ENCODE peak calls at places on chromosomes 6 and 20, in four cellular contexts. J, Q, E and T are unnamed samples.

GRCh38 chr6:4291453-4292403 is 156.4 kb upstream of the ECI2 start:
- DNase-seq in E (peak; percentile 33), Q (no peak), J (no peak), T (peak; percentile 57)

GRCh38 chr6:157732416-157733161 is 90.5 kb upstream of the SNX9 start:
- DNase-seq in Q (no peak), E (no peak), J (no peak), T (no peak)

GRCh38 chr6:26031151-26031594 is 56.1 kb upstream of the HFE start:
- DNase-seq in J (no peak), E (no peak), Q (no peak), T (peak; percentile 28)

GRCh38 chr20:32914031-32914430 is 55.3 kb downstream of the EFCAB8 start:
- DNase-seq in E (no peak), Q (no peak), J (no peak), T (no peak)

GRCh38 chr6:43744931-43745727 is 24.9 kb upstream of the VEGFA start:
- DNase-seq in Q (no peak), E (no peak), J (no peak), T (no peak)

GRCh38 chr6:17429381-17430061 is 36.1 kb downstream of the CAP2 start:
- DNase-seq in Q (no peak), E (no peak), J (no peak), T (no peak)

GRCh38 chr6:85354761-85355618 is 94.9 kb upstream of the NT5E start:
- DNase-seq in Q (peak; percentile 80), J (peak; percentile 80), E (peak; percentile 81), T (no peak)

GRCh38 chr6:13538084-13538483 is 36.3 kb upstream of the SIRT5 start:
- DNase-seq in J (no peak), Q (no peak), E (peak; percentile 41), T (no peak)

GRCh38 chr6:35419431-35419830 is 32.7 kb upstream of the FANCE start:
- DNase-seq in E (peak; percentile 30), J (no peak), Q (no peak), T (no peak)

GRCh38 chr20:44738779-44739477 is 6.7 kb upstream of the KCNK15 start:
- DNase-seq in J (peak; percentile 60), E (peak; percentile 93), Q (peak; percentile 42), T (no peak)

GRCh38 chr6:36657942-36658544 is 20.5 kb upstream of the CDKN1A start:
- DNase-seq in Q (no peak), E (no peak), J (no peak), T (peak; percentile 90)

GRCh38 chr6:118594877-118595276 is 46.8 kb downstream of the PLN start:
- DNase-seq in J (no peak), Q (no peak), E (no peak), T (no peak)

GRCh38 chr6:42503894-42504293 is 52.2 kb upstream of the TRERF1 start:
- DNase-seq in J (no peak), Q (no peak), E (no peak), T (no peak)

GRCh38 chr20:60976913-60977312 is 275.1 kb upstream of the CDH4 start:
- DNase-seq in E (peak; percentile 7), Q (no peak), J (no peak), T (no peak)

GRCh38 chr6:74368746-74369145 is 672.7 kb downstream of the CD109 start:
- DNase-seq in Q (no peak), J (no peak), E (no peak), T (no peak)

GRCh38 chr6:158772851-158773371 is 46.3 kb downstream of the EZR start:
- DNase-seq in E (no peak), Q (peak; percentile 85), J (no peak), T (peak; percentile 69)

GRCh38 chr6:151143806-151144205 is 96.0 kb upstream of the AKAP12 start:
- DNase-seq in E (no peak), Q (no peak), J (no peak), T (no peak)

GRCh38 chr6:2817778-2818443 is 23.8 kb downstream of the SERPINB1 start:
- DNase-seq in Q (no peak), J (no peak), E (no peak), T (peak; percentile 82)

GRCh38 chr20:57996936-57997629 is 231.4 kb downstream of the ANKRD60 start:
- DNase-seq in J (no peak), Q (no peak), E (no peak), T (no peak)

GRCh38 chr20:57999465-58000111 is 228.9 kb downstream of the ANKRD60 start:
- DNase-seq in E (no peak), Q (peak; percentile 63), J (no peak), T (no peak)

GRCh38 chr20:57998276-57998675 is 230.2 kb downstream of the ANKRD60 start:
- DNase-seq in Q (no peak), E (peak; percentile 27), J (no peak), T (no peak)

GRCh38 chr20:58001381-58001780 is 227.1 kb downstream of the ANKRD60 start:
- DNase-seq in E (no peak), J (peak; percentile 39), Q (no peak), T (no peak)

GRCh38 chr20:57998981-57999464 is 229.4 kb downstream of the ANKRD60 start:
- DNase-seq in E (peak; percentile 21), J (no peak), Q (no peak), T (no peak)
- H3K27ac ChIP-seq in E (no peak overlapping the region), J (peak overlapping the region; percentile 48), Q (peak overlapping the region; percentile 71), T (no peak overlapping the region)

GRCh38 chr20:34954905-34955231 is 738 bp downstream of the GSS start:
- DNase-seq in E (peak; percentile 42), Q (peak; percentile 37), J (peak; percentile 27), T (no peak)

GRCh38 chr20:34955232-34956040 is at the start of the genes GSS and MYH7B:
- DNase-seq in Q (peak; percentile 99), J (peak; percentile 99), E (peak; percentile 99), T (peak; percentile 94)

GRCh38 chr20:34953960-34954359 is 1.6 kb downstream of the GSS start:
- DNase-seq in Q (no peak), J (no peak), E (no peak), T (no peak)

GRCh38 chr20:34956041-34956458 is 382 bp downstream of the MYH7B start:
- DNase-seq in J (no peak), E (no peak), Q (no peak), T (no peak)

GRCh38 chr20:34956751-34957472 is 1.2 kb downstream of the MYH7B start:
- DNase-seq in Q (no peak), J (no peak), E (no peak), T (no peak)
- H3K4me1 ChIP-seq in Q (peaks cover 17% of the 10 kb centered on the region), J (no peaks in the 10 kb centered on the region), E (peaks cover 31% of the 10 kb centered on the region), T (peaks cover 4% of the 10 kb centered on the region)

GRCh38 chr6:11085758-11086435 is 7.7 kb upstream of the SMIM13 start:
- DNase-seq in E (no peak), Q (no peak), J (no peak), T (no peak)
- TF ChIP-seq CTCF in E (no peak), Q (no peak), J (no peak), T (no peak)

GRCh38 chr6:127464881-127465459 is 5.8 kb upstream of the KIAA0408 start:
- DNase-seq in Q (peak; percentile 68), E (peak; percentile 89), J (peak; percentile 70), T (peak; percentile 39)

GRCh38 chr6:127462391-127462790 is 3.2 kb upstream of the KIAA0408 start:
- DNase-seq in J (no peak), Q (no peak), E (peak; percentile 55), T (no peak)

GRCh38 chr6:127464161-127464880 is 5.1 kb upstream of the KIAA0408 start:
- DNase-seq in J (peak; percentile 31), Q (no peak), E (no peak), T (no peak)

GRCh38 chr6:127460465-127460864 is 1.3 kb upstream of the KIAA0408 start:
- DNase-seq in Q (no peak), J (no peak), E (no peak), T (no peak)

DNA sequence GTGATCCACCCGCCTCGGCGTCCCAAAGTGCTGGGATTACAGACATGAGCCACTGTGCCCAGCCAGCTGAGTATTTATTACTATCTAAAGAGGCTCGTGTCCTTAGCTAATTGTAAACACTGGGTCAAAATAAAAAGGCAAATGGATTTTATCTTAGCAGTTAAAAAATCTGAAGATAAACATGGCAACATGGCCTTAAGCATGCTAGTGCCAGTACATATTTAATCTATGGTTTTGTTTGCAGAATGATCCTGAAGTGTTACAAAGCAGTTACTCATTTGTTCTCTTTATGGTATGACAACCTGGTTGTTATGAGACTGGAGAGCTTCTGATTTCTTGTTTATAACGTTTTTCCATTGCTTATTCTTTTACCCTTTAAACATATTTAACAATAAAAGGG is 3.9 kb upstream of the KIAA0408 start:
- DNase-seq in J (no peak), E (no peak), Q (no peak), T (no peak)
- H3K27ac ChIP-seq in J (peak overlapping the region; percentile 65), E (no peak overlapping the region), Q (no peak overlapping the region), T (no peak overlapping the region)

GRCh38 chr20:20003088-20003954 is 13.8 kb upstream of the NAA20 start:
- DNase-seq in J (peak; percentile 66), E (no peak), Q (peak; percentile 27), T (no peak)
- H3K4me1 ChIP-seq in J (peaks cover 6% of the 10 kb centered on the region), E (no peaks in the 10 kb centered on the region), Q (peaks cover 12% of the 10 kb centered on the region), T (peaks cover 16% of the 10 kb centered on the region)

GRCh38 chr20:31590717-31591225 is 14.3 kb upstream of the ID1 start:
- DNase-seq in Q (no peak), J (no peak), E (peak; percentile 67), T (no peak)

GRCh38 chr20:31593221-31594001 is 11.7 kb upstream of the ID1 start:
- DNase-seq in J (no peak), E (no peak), Q (peak; percentile 94), T (peak; percentile 99)

DNA sequence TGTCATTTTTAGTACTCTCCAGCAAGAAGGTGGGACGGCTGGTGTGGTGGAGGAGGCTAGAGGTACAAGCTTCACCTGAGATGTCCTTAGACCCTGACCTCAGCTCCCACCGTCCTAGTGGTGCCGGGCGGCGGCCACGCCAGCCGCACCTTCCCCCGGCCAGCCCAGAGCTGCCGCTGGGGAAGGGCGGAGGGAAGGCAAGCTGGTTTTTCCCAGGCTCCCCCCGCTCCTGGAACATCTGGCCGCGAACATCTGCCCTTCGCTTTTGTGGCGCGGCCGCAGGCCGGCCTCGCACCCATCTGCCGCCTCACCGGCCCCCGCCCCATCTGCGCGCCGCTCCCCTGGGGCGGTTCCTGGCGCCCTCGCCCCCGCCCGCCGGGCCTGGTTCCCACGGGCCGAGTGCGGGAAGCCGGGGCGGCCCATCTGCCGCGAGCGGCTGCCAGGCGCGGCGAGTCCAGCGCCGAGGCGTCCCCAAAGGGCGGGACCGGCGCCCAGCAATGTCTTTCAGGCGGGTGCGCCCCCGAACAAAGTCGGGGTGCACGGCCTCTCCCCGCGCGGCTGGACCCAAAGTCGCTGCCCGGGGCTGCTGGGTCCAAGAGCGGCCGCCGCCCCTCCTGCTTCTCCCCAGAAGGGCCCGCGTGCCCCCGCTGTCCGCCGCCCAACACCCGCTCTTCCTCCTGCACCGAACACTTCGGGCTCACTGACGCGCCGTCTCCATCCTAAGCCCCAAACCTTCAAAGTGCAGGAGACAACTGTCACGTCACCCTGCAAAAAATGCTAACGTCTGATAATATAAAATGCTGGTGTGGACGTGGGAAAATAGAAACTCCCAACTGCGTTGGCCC is 17.3 kb upstream of the ID1 start:
- DNase-seq in J (no peak), Q (peak; percentile 69), E (peak; percentile 76), T (no peak)
- TF ChIP-seq CTCF in J (no peak), Q (no peak), E (no peak), T (no peak)

GRCh38 chr20:12406978-12407377 is 489.3 kb downstream of the BTBD3 start:
- DNase-seq in Q (no peak), E (no peak), J (no peak), T (no peak)

GRCh38 chr20:12409501-12409900 is 491.8 kb downstream of the BTBD3 start:
- DNase-seq in Q (no peak), J (no peak), E (no peak), T (peak; percentile 81)

GRCh38 chr20:12410783-12411182 is 493.1 kb downstream of the BTBD3 start:
- DNase-seq in E (no peak), Q (no peak), J (no peak), T (peak; percentile 22)

GRCh38 chr20:12414446-12415274 is 497.0 kb downstream of the BTBD3 start:
- DNase-seq in Q (no peak), J (no peak), E (no peak), T (peak; percentile 58)

GRCh38 chr20:12411246-12411940 is 493.7 kb downstream of the BTBD3 start:
- DNase-seq in E (no peak), J (no peak), Q (no peak), T (no peak)
- H3K27ac ChIP-seq in E (no peak overlapping the region), J (no peak overlapping the region), Q (no peak overlapping the region), T (no peak overlapping the region)